ENCODE peak calls at places on chromosomes 1 and 21, in six cellular contexts. H is posterior cingulate gyrus; T is small intestine; F is activated effector memory CD4-positive, alpha-beta T cell treated with Interleukin-2 at 50 U/mL for 16 hours; L is NCI-H748 treated with DMSO at 0.1 percent for 48 hours; O is stimulated activated CD4-positive, alpha-beta T cell treated with anti-CD3 and anti-CD28 coated beads, TNF-alpha, amount 100 ng/mL, for 48 hours. C is an unnamed sample.

GRCh38 chr1:64822621-64823020 is 77.7 kb downstream of the RAVER2 start:
- DNase-seq in H (no peak), T (no peak), F (no peak), L (no peak), O (no peak), C (no peak)

GRCh38 chr1:39386997-39387396 is 104.4 kb upstream of the BMP8A start:
- DNase-seq in H (no peak), T (no peak), F (no peak), L (no peak), O (no peak), C (no peak)

GRCh38 chr21:33943293-33943692 is 27.7 kb upstream of the ATP5PO start:
- DNase-seq in H (no peak), T (no peak), F (no peak), L (peak), O (no peak), C (no peak)

GRCh38 chr1:23872421-23872820 is 4.3 kb upstream of the FUCA1 start:
- DNase-seq in H (no peak), T (no peak), F (no peak), L (no peak), O (no peak), C (no peak)

GRCh38 chr1:210143465-210144062 is 89.0 kb upstream of the SERTAD4 start:
- DNase-seq in H (peak), T (peak), F (no peak), L (no peak), O (peak), C (peak)

GRCh38 chr1:21508580-21509350 is 458 bp upstream of the ALPL start:
- DNase-seq in H (peak), T (peak), F (peak), L (no peak), O (peak), C (peak)

GRCh38 chr1:164748253-164748899 is 189.4 kb downstream of the PBX1 start:
- DNase-seq in H (no peak), T (no peak), F (no peak), L (no peak), O (no peak), C (no peak)

GRCh38 chr1:164823486-164824279 is 264.7 kb downstream of the PBX1 start:
- DNase-seq in H (no peak), T (no peak), F (no peak), L (no peak), O (no peak), C (peak)

GRCh38 chr1:47181095-47181954 is 8.5 kb downstream of the PDZK1IP1 start:
- DNase-seq in H (no peak), T (no peak), F (no peak), L (no peak), O (no peak), C (no peak)

GRCh38 chr1:165871311-165872067 is 44.1 kb downstream of the UCK2 start:
- DNase-seq in H (peak), T (peak), F (peak), L (no peak), O (peak), C (no peak)

GRCh38 chr1:196433000-196433399 is 175.2 kb downstream of the KCNT2 start:
- DNase-seq in H (no peak), T (no peak), F (no peak), L (no peak), O (no peak), C (no peak)

GRCh38 chr1:40984066-40984465 is 4.6 kb downstream of the CTPS1 start:
- DNase-seq in H (no peak), T (no peak), F (no peak), L (no peak), O (no peak), C (no peak)

GRCh38 chr21:35664683-35665082 is 395.6 kb downstream of the SETD4 start:
- DNase-seq in H (no peak), T (no peak), F (no peak), L (no peak), O (no peak), C (no peak)

GRCh38 chr1:248842781-248843331 is 4.8 kb downstream of the ZNF672 start:
- DNase-seq in H (no peak), T (no peak), F (no peak), L (no peak), O (no peak), C (no peak)

GRCh38 chr1:22500476-22500875 is 48.8 kb downstream of the ZBTB40 start:
- DNase-seq in H (no peak), T (peak), F (no peak), L (no peak), O (no peak), C (no peak)

GRCh38 chr21:38242036-38242435 is 14.8 kb upstream of the KCNJ15 start:
- DNase-seq in H (no peak), T (no peak), F (no peak), L (no peak), O (no peak), C (no peak)

GRCh38 chr1:214362188-214362882 is 81.4 kb downstream of the SMYD2 start:
- DNase-seq in H (no peak), T (no peak), F (no peak), L (no peak), O (no peak), C (no peak)

GRCh38 chr21:42939581-42940413 is 14.4 kb upstream of the ERVH48-1 start:
- DNase-seq in H (peak), T (peak), F (no peak), L (no peak), O (no peak), C (peak)

GRCh38 chr1:226627924-226628623 is 79.5 kb downstream of the STUM start:
- DNase-seq in H (no peak), T (no peak), F (no peak), L (no peak), O (no peak), C (no peak)

GRCh38 chr1:188463919-188464318 is 1635.2 kb downstream of the PLA2G4A start:
- DNase-seq in H (no peak), T (no peak), F (no peak), L (no peak), O (no peak), C (no peak)

GRCh38 chr1:201745023-201745422 is 83.9 kb upstream of the IPO9 start:
- DNase-seq in H (no peak), T (no peak), F (no peak), L (no peak), O (no peak), C (no peak)

GRCh38 chr1:4146101-4146500 is 246.0 kb upstream of the C1orf174 start:
- DNase-seq in H (no peak), T (no peak), F (no peak), L (no peak), O (no peak), C (no peak)

GRCh38 chr1:227543283-227544066 is 19.9 kb upstream of the ZNF678 start:
- DNase-seq in H (no peak), T (no peak), F (no peak), L (no peak), O (no peak), C (no peak)

GRCh38 chr1:107254306-107254705 is 113.5 kb downstream of the NTNG1 start:
- DNase-seq in H (no peak), T (no peak), F (no peak), L (peak), O (no peak), C (no peak)

GRCh38 chr1:181430015-181430657 is 53.2 kb upstream of the CACNA1E start:
- DNase-seq in H (peak), T (no peak), F (no peak), L (no peak), O (no peak), C (no peak)

C was measured in ovary.